ENCODE peak calls at places on chromosomes 4 and X, in five cellular contexts. Z is pancreas, V is WTC11, B is IMR-90, J is MM.1S. T is an unnamed sample.

GRCh38 chr4:110900206-110900769 is 277.4 kb upstream of the PITX2 start:
- DNase-seq in Z (no peak), V (no peak), B (peak; percentile 20), J (no peak), T (no peak)

GRCh38 chr4:98838977-98839618 is 89.8 kb downstream of the EIF4E start:
- DNase-seq in Z (no peak), V (no peak), B (peak; percentile 15), J (no peak), T (no peak)

GRCh38 chr4:26197018-26197779 is 123.6 kb upstream of the RBPJ start:
- DNase-seq in Z (no peak), V (no peak), B (peak; percentile 97), J (no peak), T (peak; percentile 94)

GRCh38 chrX:104195489-104196084 is 29.3 kb downstream of the FAM199X start:
- DNase-seq in Z (peak; percentile 15), V (no peak), B (peak; percentile 25), J (peak; percentile 54), T (peak; percentile 21)

GRCh38 chr4:24643774-24644520 is 59.6 kb upstream of the DHX15 start:
- DNase-seq in Z (no peak), V (no peak), B (no peak), J (no peak), T (no peak)

GRCh38 chrX:113743069-113743468 is 840.8 kb upstream of the HTR2C start:
- DNase-seq in Z (no peak), V (no peak), B (no peak), J (peak; percentile 70), T (peak; percentile 37)

GRCh38 chr4:153018031-153018430 is 81.9 kb downstream of the FHDC1 start:
- DNase-seq in Z (no peak), V (no peak), B (no peak), J (no peak), T (no peak)

GRCh38 chrX:141341743-141342142 is 99.4 kb upstream of the SPANXC start:
- DNase-seq in Z (no peak), V (no peak), B (peak; percentile 1), J (no peak), T (no peak)

GRCh38 chrX:24693453-24694202 is at the start of gene POLA1:
- DNase-seq in Z (peak; percentile 95), V (peak; percentile 93), B (peak; percentile 95), J (peak; percentile 88), T (peak; percentile 92)
- TF ChIP-seq CTCF in Z (no peak), V (no peak), B (peak; percentile 33), J (peak; percentile 4), T (no peak)

DNA sequence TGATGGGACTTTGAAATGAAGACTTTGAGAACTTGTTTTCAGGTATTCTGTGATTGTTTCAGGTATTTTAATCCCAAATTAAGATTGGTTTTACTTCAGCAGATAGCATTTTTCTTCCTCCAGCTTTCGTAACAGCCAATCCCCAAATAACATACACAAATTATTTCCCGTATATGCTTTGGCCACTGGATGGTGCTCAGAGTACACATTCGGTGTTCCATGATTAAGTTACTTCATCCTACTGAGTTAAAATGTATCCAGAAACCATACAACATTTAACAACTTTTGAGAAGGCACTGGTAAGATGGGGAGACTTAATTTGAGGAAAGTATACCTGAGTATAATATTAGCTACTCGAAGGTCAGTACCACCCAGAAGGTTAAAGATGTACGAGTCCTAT is 233.4 kb upstream of the FAM47A start:
- DNase-seq in Z (no peak), V (peak; percentile 12), B (peak; percentile 3), J (no peak), T (no peak)
- TF ChIP-seq CTCF in Z (no peak), V (no peak), B (peak; percentile 37), J (no peak), T (no peak)

GRCh38 chr4:123776267-123776666 is 379.7 kb downstream of the SPRY1 start:
- DNase-seq in Z (no peak), V (no peak), B (no peak), J (peak; percentile 64), T (peak; percentile 65)

GRCh38 chr4:123783091-123783765 is 386.6 kb downstream of the SPRY1 start:
- DNase-seq in Z (no peak), V (no peak), B (peak; percentile 80), J (no peak), T (no peak)

DNA sequence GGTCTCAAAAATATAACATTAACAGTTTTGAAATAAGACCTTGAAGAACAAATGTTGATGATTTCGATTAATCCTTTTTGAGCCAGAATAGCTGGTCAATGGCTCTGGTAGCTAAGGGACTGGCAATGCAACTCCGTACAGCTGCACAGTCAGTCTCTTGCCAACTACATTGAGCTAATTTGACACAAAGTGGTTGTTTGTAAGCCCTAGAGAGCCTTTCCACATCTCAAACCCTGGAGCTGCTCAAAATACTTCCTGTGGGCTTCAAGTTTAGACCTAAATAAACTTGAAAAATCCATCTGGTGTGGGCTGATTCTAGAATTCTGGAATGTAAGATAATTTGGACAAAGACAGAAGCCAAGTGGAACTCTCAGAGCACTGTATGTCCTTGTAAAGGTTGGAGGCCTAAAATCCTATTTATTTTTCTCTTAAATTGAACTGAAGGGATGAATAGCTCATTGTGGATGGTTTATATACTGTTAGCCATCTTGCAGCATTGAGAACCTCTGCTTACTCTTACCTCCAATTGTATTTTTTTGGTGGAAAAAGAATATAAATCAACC is 380.8 kb downstream of the SPRY1 start:
- DNase-seq in Z (no peak), V (no peak), B (peak; percentile 44), J (no peak), T (no peak)
- TF ChIP-seq CTCF in Z (no peak), V (no peak), B (no peak), J (no peak), T (no peak)

DNA sequence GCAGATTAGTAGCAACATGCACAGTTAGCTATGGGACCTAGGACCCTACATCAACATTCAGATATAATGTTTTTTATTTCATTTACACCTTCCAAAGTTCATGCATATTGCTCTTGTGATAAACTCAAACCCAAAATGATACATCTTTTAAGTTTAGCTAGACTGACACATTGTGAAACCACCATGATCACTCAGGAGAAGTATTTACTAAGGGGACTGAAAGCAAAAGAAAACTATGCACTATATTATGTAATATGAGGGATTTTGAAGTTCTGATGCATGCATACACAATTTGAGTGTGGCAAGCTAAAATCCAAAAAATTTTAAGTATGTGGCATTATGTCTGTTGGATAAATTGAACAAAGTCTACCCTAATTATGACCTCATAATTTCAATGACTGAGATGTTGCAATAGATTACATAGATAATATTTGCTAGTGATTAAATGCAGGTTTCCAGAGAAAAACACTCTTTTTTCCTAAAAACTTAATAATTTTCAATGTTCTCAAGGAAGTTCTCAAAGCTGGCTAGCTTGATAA is 914.8 kb upstream of the GRIA3 start:
- DNase-seq in Z (no peak), V (no peak), B (no peak), J (no peak), T (no peak)
- TF ChIP-seq CTCF in Z (no peak), V (no peak), B (no peak), J (no peak), T (no peak)

GRCh38 chr4:143273170-143273917 is 63.3 kb upstream of the GAB1 start:
- DNase-seq in Z (no peak), V (no peak), B (peak; percentile 62), J (no peak), T (no peak)

GRCh38 chr4:143270266-143270838 is 66.3 kb upstream of the GAB1 start:
- DNase-seq in Z (no peak), V (no peak), B (no peak), J (no peak), T (no peak)
- TF ChIP-seq CTCF in Z (no peak), V (no peak), B (no peak), J (no peak), T (no peak)

GRCh38 chrX:131821945-131822622 is 201.0 kb upstream of the STK26 start:
- DNase-seq in Z (peak; percentile 87), V (no peak), B (peak; percentile 85), J (peak; percentile 87), T (peak; percentile 24)
- TF ChIP-seq CTCF in Z (no peak), V (no peak), B (peak; percentile 70), J (peak; percentile 27), T (no peak)

DNA sequence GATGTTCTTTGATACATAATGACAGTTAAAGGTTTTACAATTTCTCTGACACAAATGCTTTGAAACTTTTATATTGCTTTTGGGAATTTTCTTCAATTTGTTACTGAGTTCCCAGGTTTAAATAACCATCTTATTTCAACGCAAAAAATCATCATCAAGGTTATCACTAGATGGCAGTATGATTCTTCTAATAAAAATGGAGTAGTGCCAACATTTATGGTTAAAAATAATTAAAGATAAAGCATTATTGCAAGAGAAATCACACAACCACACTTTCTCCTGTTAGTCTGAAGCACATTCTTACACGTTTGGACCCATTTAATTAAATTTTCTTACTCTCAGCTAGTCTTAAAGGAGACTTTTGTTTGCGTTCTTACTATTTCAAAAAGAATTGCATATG is 611.3 kb upstream of the CPXCR1 start:
- DNase-seq in Z (no peak), V (no peak), B (no peak), J (peak; percentile 28), T (no peak)
- TF ChIP-seq CTCF in Z (no peak), V (no peak), B (peak; percentile 17), J (peak; percentile 41), T (no peak)